ENCODE peak calls at places on chromosomes 13 and 19, in six cellular contexts. H, I, F, T, S and J are unnamed samples.

GRCh38 chr13:89943139-89943538 is 1404.3 kb upstream of the MIR17HG start:
- DNase-seq in F (no peak), S (no peak), T (no peak), I (no peak), H (no peak), J (no peak)

GRCh38 chr13:109792416-109793090 is 6.2 kb upstream of the IRS2 start:
- DNase-seq in F (no peak), T (no peak), S (no peak), I (no peak), H (no peak), J (no peak)

GRCh38 chr13:94988654-94989053 is 276.3 kb upstream of the SOX21 start:
- DNase-seq in T (peak; percentile 37), F (no peak), S (no peak), H (no peak), I (no peak), J (no peak)

GRCh38 chr13:20840590-20840989 is 62.0 kb downstream of the XPO4 start:
- DNase-seq in F (no peak), T (no peak), I (no peak), H (no peak), S (no peak), J (no peak)

GRCh38 chr19:18204394-18205179 is 745 bp upstream of the RAB3A start:
- DNase-seq in T (no peak), F (no peak), I (peak; percentile 77), H (peak; percentile 79), S (no peak), J (peak; percentile 86)

GRCh38 chr19:48271531-48272151 is 1.8 kb downstream of the ZNF114 start:
- DNase-seq in I (no peak), S (no peak), F (no peak), H (peak; percentile 38), T (peak; percentile 90), J (no peak)

GRCh38 chr13:59475911-59476310 is 687.8 kb downstream of the DIAPH3 start:
- DNase-seq in I (no peak), S (no peak), T (no peak), F (no peak), H (no peak), J (no peak)

GRCh38 chr13:35733832-35734231 is 257.3 kb upstream of the MAB21L1 start:
- DNase-seq in F (no peak), S (no peak), I (no peak), T (no peak), H (no peak), J (no peak)

GRCh38 chr13:99577934-99578917 is 77.0 kb downstream of the TM9SF2 start:
- DNase-seq in H (no peak), I (no peak), T (peak; percentile 22), S (no peak), F (no peak), J (no peak)

GRCh38 chr19:18879579-18880373 is 16.2 kb downstream of the CERS1 start:
- DNase-seq in F (no peak), T (peak; percentile 64), H (no peak), I (no peak), S (peak; percentile 95), J (no peak)

GRCh38 chr19:5587071-5587455 is 19.3 kb upstream of the TINCR start:
- DNase-seq in I (no peak), H (no peak), S (no peak), T (no peak), F (no peak), J (no peak)

GRCh38 chr19:19505669-19506326 is 9.6 kb downstream of the TSSK6 start:
- DNase-seq in S (no peak), F (no peak), H (no peak), T (no peak), I (no peak), J (no peak)

GRCh38 chr19:19185853-19186728 is 5.9 kb downstream of the BORCS8 start:
- DNase-seq in F (no peak), S (peak; percentile 69), T (peak; percentile 61), I (no peak), H (no peak), J (no peak)

GRCh38 chr13:113951246-113951999 is 22.5 kb downstream of the C13orf46 start:
- DNase-seq in F (peak; percentile 82), H (peak; percentile 88), I (peak; percentile 78), S (peak; percentile 86), T (peak; percentile 63), J (peak; percentile 93)

GRCh38 chr13:99269627-99270252 is 11.6 kb upstream of the GPR18 start:
- DNase-seq in S (no peak), H (no peak), F (no peak), I (no peak), T (peak; percentile 45), J (no peak)

GRCh38 chr13:113000575-113000974 is 31.6 kb downstream of the MCF2L start:
- DNase-seq in S (no peak), H (no peak), T (no peak), F (no peak), I (no peak), J (no peak)

GRCh38 chr13:73952683-73953082 is 181.5 kb downstream of the KLF12 start:
- DNase-seq in T (no peak), S (no peak), H (no peak), I (no peak), F (no peak), J (no peak)

GRCh38 chr13:24891476-24892108 is 127.6 kb downstream of the RNF17 start:
- DNase-seq in F (no peak), T (no peak), I (no peak), S (no peak), H (no peak), J (no peak)

GRCh38 chr19:39946532-39946931 is 12.1 kb upstream of the FCGBP start:
- DNase-seq in F (no peak), I (no peak), H (no peak), S (no peak), T (no peak), J (no peak)

GRCh38 chr13:65330287-65330686 is 1899.8 kb downstream of the PCDH9 start:
- DNase-seq in I (no peak), T (no peak), F (no peak), S (no peak), H (no peak), J (peak; percentile 56)

GRCh38 chr13:28532226-28533048 is 37.5 kb upstream of the FLT1 start:
- DNase-seq in H (no peak), T (no peak), I (no peak), F (no peak), S (peak; percentile 64), J (no peak)

GRCh38 chr13:108272333-108272732 is 2.8 kb downstream of the TNFSF13B start:
- DNase-seq in H (no peak), S (no peak), T (no peak), I (no peak), F (no peak), J (no peak)

GRCh38 chr13:108268713-108269112 is 805 bp upstream of the TNFSF13B start:
- DNase-seq in T (no peak), S (no peak), F (no peak), I (no peak), H (no peak), J (no peak)

GRCh38 chr13:108270442-108270841 is 924 bp downstream of the TNFSF13B start:
- DNase-seq in I (no peak), T (no peak), F (no peak), S (no peak), H (no peak), J (no peak)

GRCh38 chr13:108267338-108267737 is 2.2 kb upstream of the TNFSF13B start:
- DNase-seq in T (no peak), I (no peak), S (no peak), H (no peak), F (no peak), J (no peak)

DNA sequence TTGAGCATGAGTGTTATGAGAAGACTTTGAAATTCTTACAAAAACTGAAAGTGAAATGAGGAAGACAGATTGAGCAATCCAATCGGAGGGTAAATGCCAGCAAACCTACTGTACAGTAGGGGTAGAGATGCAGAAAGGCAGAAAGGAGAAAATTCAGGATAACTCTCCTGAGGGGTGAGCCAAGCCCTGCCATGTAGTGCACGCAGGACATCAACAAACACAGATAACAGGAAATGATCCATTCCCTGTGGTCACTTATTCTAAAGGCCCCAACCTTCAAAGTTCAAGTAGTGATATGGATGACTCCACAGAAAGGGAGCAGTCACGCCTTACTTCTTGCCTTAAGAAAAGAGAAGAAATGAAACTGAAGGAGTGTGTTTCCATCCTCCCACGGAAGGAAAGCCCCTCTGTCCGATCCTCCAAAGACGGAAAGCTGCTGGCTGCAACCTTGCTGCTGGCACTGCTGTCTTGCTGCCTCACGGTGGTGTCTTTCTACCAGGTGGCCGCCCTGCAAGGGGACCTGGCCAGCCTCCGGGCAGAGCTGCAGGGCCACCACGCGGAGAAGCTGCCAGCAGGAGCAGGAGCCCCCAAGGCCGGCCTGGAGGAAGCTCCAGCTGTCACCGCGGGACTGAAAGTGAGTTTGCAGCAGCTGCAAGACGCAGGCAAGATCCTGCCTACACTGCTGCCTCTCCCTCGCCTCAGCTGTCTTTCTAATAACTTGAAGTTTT is at the start of gene TNFSF13B:
- DNase-seq in I (no peak), S (no peak), F (peak; percentile 17), H (no peak), T (peak; percentile 4), J (peak; percentile 62)
- H3K27ac ChIP-seq in I (peak within 1 kb of the TSS; percentile 65), S (peak within 1 kb of the TSS; percentile 49), F (peak within 1 kb of the TSS; percentile 22), H (peak within 1 kb of the TSS; percentile 13), T (peak within 1 kb of the TSS; percentile 43), J (peak within 1 kb of the TSS; percentile 33)

DNA sequence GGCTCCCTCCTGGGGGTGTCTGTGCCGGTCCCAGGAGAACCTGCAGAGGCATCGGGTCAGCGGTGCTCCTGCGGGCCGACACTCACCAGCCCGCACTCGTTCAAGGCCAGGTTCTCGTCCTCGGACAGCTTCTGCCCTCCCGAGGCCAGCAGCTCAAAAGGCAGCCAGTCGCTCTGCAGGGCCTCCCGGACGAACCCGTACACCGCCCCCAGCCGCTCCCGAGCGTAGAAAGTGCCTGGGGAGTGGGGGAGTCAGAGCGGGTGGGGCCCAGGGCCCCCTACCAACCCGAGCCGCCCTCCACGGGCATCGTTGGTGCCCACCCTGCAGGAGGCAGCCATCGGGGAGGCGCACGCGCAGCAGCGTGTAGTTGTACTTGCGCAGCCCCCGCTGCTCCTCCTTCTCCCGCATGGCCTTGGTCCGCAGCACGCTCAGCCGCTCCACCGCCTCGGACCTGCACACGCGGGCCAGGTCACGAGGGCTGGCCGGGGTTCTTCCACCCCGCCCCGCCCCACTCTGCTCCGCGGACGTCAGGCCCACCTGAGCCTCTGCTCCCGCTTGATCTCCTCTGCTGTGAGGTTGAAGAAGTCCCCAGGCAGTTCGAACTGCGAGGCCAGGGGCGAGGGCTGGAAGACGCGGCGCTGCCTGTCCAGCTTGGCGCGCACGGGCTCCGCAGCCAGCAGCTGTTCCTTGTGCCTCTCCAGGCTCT is 11.5 kb downstream of the UBXN6 start:
- DNase-seq in H (no peak), F (no peak), S (peak; percentile 15), T (no peak), I (no peak), J (no peak)
- TF ChIP-seq POLR2A in H (no peak), F (no peak), S (peak; percentile 7), T (no peak), I (no peak), J (no peak)

DNA sequence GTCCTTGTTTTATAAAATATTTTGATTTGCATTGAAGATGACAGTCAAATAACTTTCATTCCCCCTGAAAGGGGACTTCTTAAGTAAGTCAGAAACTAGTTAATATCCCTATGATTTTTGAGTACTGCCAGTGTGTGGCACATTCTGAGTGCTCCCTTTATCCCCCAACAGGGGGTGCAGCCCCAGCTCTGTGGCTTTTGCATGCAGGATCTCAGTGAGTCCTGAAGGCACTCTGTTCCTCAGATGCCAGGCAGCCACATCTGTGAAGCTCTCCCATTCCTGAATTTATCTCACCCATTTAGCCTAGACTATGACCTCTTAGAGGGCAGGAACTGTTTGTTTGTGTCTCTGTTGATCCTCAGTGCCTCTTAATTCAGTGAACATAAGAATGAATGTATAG is 123.1 kb downstream of the CDK8 start:
- DNase-seq in T (peak; percentile 20), I (no peak), F (no peak), H (no peak), S (peak; percentile 6), J (no peak)
- TF ChIP-seq CTCF in T (no peak), I (no peak), F (no peak), H (no peak), S (peak; percentile 40), J (no peak)

GRCh38 chr13:46575843-46576242 is 22.9 kb downstream of the LRCH1 start:
- DNase-seq in F (no peak), T (peak; percentile 16), I (no peak), H (no peak), S (no peak), J (no peak)
- H3K27ac ChIP-seq in F (no peak overlapping the region), T (peak overlapping the region; percentile 37), I (peak overlapping the region; percentile 31), H (no peak overlapping the region), S (no peak overlapping the region), J (peak overlapping the region; percentile 76)